ENCODE peak calls at places on chromosomes 3 and 15, in four cellular contexts. U is ureter; D is stimulated activated CD4-positive, alpha-beta T cell treated with anti-CD3 and anti-CD28 coated beads, Interleukin-15, amount 100 ng/mL, for 24 hours; V is stimulated activated naive B cell treated with anti-CD40 and anti-IgM and Interleukin-4, amounts not matched to agents 10 μg/mL and 1 μg/mL and 100 μg/mL, for 72 hours. T is an unnamed sample.
A peak's percentile ranks its signal among the peaks of the same experiment; 100 is the strongest.

GRCh38 chr3:172982731-172983364 is 158.2 kb downstream of the SPATA16 start:
- DNase-seq in U (no peak), D (no peak), V (no peak), T (no peak)

GRCh38 chr15:82805994-82806406 is at the start of gene FSD2:
- DNase-seq in U (no peak), D (no peak), V (peak; percentile 82), T (no peak)

GRCh38 chr3:190346541-190346940 is 24.3 kb upstream of the CLDN1 start:
- DNase-seq in U (no peak), D (no peak), V (no peak), T (no peak)

GRCh38 chr3:158672293-158673176 is at the start of gene LXN:
- DNase-seq in U (peak; percentile 91), D (peak; percentile 88), V (peak; percentile 72), T (peak; percentile 77)

GRCh38 chr15:52790941-52791751 is 1.0 kb upstream of the ONECUT1 start:
- DNase-seq in U (no peak), D (peak; percentile 20), V (no peak), T (no peak)

GRCh38 chr15:41022487-41023090 is 69.3 kb downstream of the CHAC1 start:
- DNase-seq in U (peak; percentile 46), D (peak; percentile 20), V (no peak), T (peak; percentile 41)

GRCh38 chr3:62559831-62560445 is 186.6 kb upstream of the FEZF2 start:
- DNase-seq in U (no peak), D (no peak), V (no peak), T (peak; percentile 38)

GRCh38 chr3:125300416-125300815 is 74.7 kb downstream of the ZNF148 start:
- DNase-seq in U (no peak), D (no peak), V (no peak), T (peak; percentile 30)

GRCh38 chr15:73923488-73924164 is 2.6 kb upstream of the LOXL1 start:
- DNase-seq in U (no peak), D (no peak), V (no peak), T (no peak)

GRCh38 chr15:84699538-84700191 is 16.3 kb downstream of the SEC11A start:
- DNase-seq in U (no peak), D (peak; percentile 21), V (no peak), T (no peak)

GRCh38 chr15:26970712-26971210 is at the start of gene GABRG3:
- DNase-seq in U (no peak), D (no peak), V (no peak), T (no peak)

GRCh38 chr3:41248525-41248924 is 49.2 kb downstream of the CTNNB1 start:
- DNase-seq in U (no peak), D (no peak), V (no peak), T (no peak)

GRCh38 chr3:52231502-52232278 is 6.2 kb upstream of the TLR9 start:
- DNase-seq in U (peak; percentile 75), D (peak; percentile 93), V (peak; percentile 69), T (no peak)

GRCh38 chr15:69463182-69463756 is 10.7 kb downstream of the RPLP1 start:
- DNase-seq in U (no peak), D (no peak), V (no peak), T (no peak)

GRCh38 chr3:64716110-64716509 is 28.3 kb upstream of the ADAMTS9 start:
- DNase-seq in U (no peak), D (no peak), V (no peak), T (no peak)

GRCh38 chr3:73592154-73592877 is 32.4 kb downstream of the PDZRN3 start:
- DNase-seq in U (no peak), D (no peak), V (no peak), T (no peak)

GRCh38 chr3:160478338-160478737 is 28.8 kb upstream of the TRIM59 start:
- DNase-seq in U (no peak), D (no peak), V (no peak), T (peak; percentile 66)

GRCh38 chr3:58164199-58164879 is 46.4 kb downstream of the DNASE1L3 start:
- DNase-seq in U (no peak), D (no peak), V (no peak), T (no peak)

GRCh38 chr3:196568246-196569002 is at the start of the genes FBXO45 and WDR53:
- DNase-seq in U (peak; percentile 96), D (peak; percentile 96), V (peak; percentile 93), T (peak; percentile 92)

T was measured in stromal cell of bone marrow.